ENCODE peak calls at places on chromosomes 3 and 15, in four cellular contexts. O is PC-3, X is NCI-H460, W is choroid plexus epithelial cell. A is an unnamed sample.

GRCh38 chr3:35946121-35946856 is 307.0 kb downstream of the ARPP21 start:
- DNase-seq in W (peak), O (peak), X (peak), A (no peak)

GRCh38 chr3:65945480-65945879 is 93.2 kb downstream of the MAGI1 start:
- DNase-seq in W (no peak), O (peak), X (no peak), A (peak)

GRCh38 chr15:71743861-71744382 is 66.4 kb upstream of the NR2E3 start:
- DNase-seq in X (peak), O (peak), W (peak), A (peak)

GRCh38 chr3:52182691-52183090 is 15.3 kb upstream of the ALAS1 start:
- DNase-seq in X (no peak), W (no peak), O (no peak), A (no peak)

GRCh38 chr15:101115887-101116680 is 135.8 kb downstream of the CHSY1 start:
- DNase-seq in X (no peak), W (peak), O (no peak), A (peak)

GRCh38 chr3:10395671-10396070 is 74.8 kb upstream of the SEC13 start:
- DNase-seq in W (no peak), O (peak), X (no peak), A (no peak)

GRCh38 chr3:197297020-197297419 is 1.4 kb downstream of the DLG1 start:
- DNase-seq in X (no peak), O (peak), W (no peak), A (no peak)

GRCh38 chr3:10972359-10972758 is 20.2 kb upstream of the SLC6A1 start:
- DNase-seq in O (no peak), W (no peak), X (no peak), A (no peak)

GRCh38 chr3:127729556-127730056 is 56.9 kb downstream of the ABTB1 start:
- DNase-seq in O (no peak), X (no peak), W (no peak), A (no peak)

GRCh38 chr3:49158108-49158709 is 7.9 kb downstream of the CCDC71 start:
- DNase-seq in X (peak), O (peak), W (no peak), A (peak)

GRCh38 chr3:60708191-60708975 is 542.9 kb downstream of the FHIT start:
- DNase-seq in W (peak), O (peak), X (no peak), A (no peak)

GRCh38 chr3:53846134-53846850 is at the start of the genes CHDH and IL17RB:
- DNase-seq in O (peak), W (no peak), X (peak), A (peak)

GRCh38 chr15:71921191-71921590 is 110.8 kb downstream of the NR2E3 start:
- DNase-seq in O (peak), X (no peak), W (no peak), A (no peak)

GRCh38 chr15:36951747-36952247 is 148.6 kb downstream of the MEIS2 start:
- DNase-seq in X (no peak), O (peak), W (peak), A (no peak)

GRCh38 chr15:82972990-82973389 is 13.0 kb upstream of the RAMAC start:
- DNase-seq in O (no peak), X (no peak), W (no peak), A (no peak)

GRCh38 chr3:100941046-100941445 is 52.2 kb downstream of the ABI3BP start:
- DNase-seq in W (no peak), O (no peak), X (no peak), A (no peak)

GRCh38 chr3:186432944-186433732 is 71.1 kb upstream of the DGKG start:
- DNase-seq in X (no peak), W (no peak), O (no peak), A (no peak)

GRCh38 chr15:69093127-69093526 is 67.3 kb upstream of the GLCE start:
- DNase-seq in W (peak), O (peak), X (peak), A (peak)

GRCh38 chr15:78304487-78305413 is 5.3 kb upstream of the SKIC8 start:
- DNase-seq in W (no peak), O (no peak), X (no peak), A (peak)

GRCh38 chr15:77834276-77834990 is 201.7 kb upstream of the LINGO1 start:
- DNase-seq in O (no peak), X (no peak), W (no peak), A (peak)

GRCh38 chr3:197748597-197749314 is 927 bp upstream of the FYTTD1 start:
- DNase-seq in X (no peak), W (peak), O (no peak), A (no peak)

GRCh38 chr3:114218578-114219185 is 18.7 kb downstream of the ZNF80 start:
- DNase-seq in O (no peak), X (no peak), W (no peak), A (no peak)

GRCh38 chr3:46202476-46202875 is 5.6 kb downstream of the CCR1 start:
- DNase-seq in O (no peak), X (no peak), W (no peak), A (no peak)

GRCh38 chr15:36671017-36671416 is 91.6 kb downstream of the CDIN1 start:
- DNase-seq in O (no peak), X (no peak), W (no peak), A (no peak)

GRCh38 chr15:56877591-56877990 is 40.9 kb upstream of the TCF12 start:
- DNase-seq in O (no peak), W (peak), X (no peak), A (no peak)

GRCh38 chr15:67080900-67081431 is 15.6 kb downstream of the SMAD3 start:
- DNase-seq in X (no peak), W (no peak), O (peak), A (no peak)

GRCh38 chr3:185042357-185042756 is 110.5 kb downstream of the C3orf70 start:
- DNase-seq in W (no peak), O (no peak), X (no peak), A (no peak)

GRCh38 chr3:157438371-157438735 is 1.7 kb downstream of the PTX3 start:
- DNase-seq in X (no peak), W (peak), O (peak), A (peak)

GRCh38 chr3:149339931-149340309 is 6.5 kb upstream of the TM4SF18 start:
- DNase-seq in X (peak), W (peak), O (peak), A (peak)

GRCh38 chr3:141575879-141576743 is 89.3 kb downstream of the RASA2 start:
- DNase-seq in W (peak), O (peak), X (no peak), A (no peak)

GRCh38 chr3:33544126-33544525 is 103.9 kb upstream of the UBP1 start:
- DNase-seq in X (no peak), W (no peak), O (no peak), A (no peak)

GRCh38 chr15:72614810-72615532 is 39.5 kb upstream of the GOLGA6B start:
- DNase-seq in X (no peak), O (no peak), W (no peak), A (no peak)

GRCh38 chr3:47974974-47975470 is 41.2 kb downstream of the MAP4 start:
- DNase-seq in X (no peak), O (no peak), W (peak), A (no peak)

GRCh38 chr15:25508369-25509002 is 69.7 kb upstream of the UBE3A start:
- DNase-seq in O (peak), X (peak), W (peak), A (no peak)

GRCh38 chr15:80587007-80587406 is 108.1 kb upstream of the ABHD17C start:
- DNase-seq in X (no peak), O (no peak), W (no peak), A (peak)

A was measured in endodermal cell.